ENCODE peak calls at places on chromosomes 2 and 18, in nine cellular contexts. D is CD4-positive, alpha-beta T cell; Q is psoas muscle; T is breast epithelium; Z is ovary; A is fibroblast of lung; C is K562; X is hepatocyte; E is PC-9. K is an unnamed sample.
A peak's percentile ranks its signal among the peaks of the same experiment; 100 is the strongest.

GRCh38 chr2:98796775-98797544 is 66.0 kb upstream of the MGAT4A start:
- DNase-seq in D (no peak), Q (no peak), T (no peak), Z (no peak), A (no peak), C (no peak), X (no peak), E (no peak), K (no peak)

GRCh38 chr2:119981896-119982295 is 31.0 kb upstream of the EPB41L5 start:
- DNase-seq in D (no peak), Q (no peak), T (no peak), Z (no peak), A (no peak), C (no peak), X (no peak), E (no peak), K (no peak)

GRCh38 chr18:76256897-76257500 is 238.0 kb downstream of the ZNF516 start:
- DNase-seq in D (no peak), Q (no peak), T (no peak), Z (peak; percentile 59), A (peak; percentile 81), C (no peak), X (peak; percentile 72), E (no peak), K (peak; percentile 30)

GRCh38 chr2:239805043-239805329 is 220.2 kb downstream of the NDUFA10 start:
- DNase-seq in D (no peak), Q (no peak), T (no peak), Z (peak; percentile 3), A (no peak), C (no peak), X (no peak), E (no peak), K (no peak)

GRCh38 chr2:120986898-120987650 is 251.4 kb downstream of the GLI2 start:
- DNase-seq in D (no peak), Q (no peak), T (no peak), Z (no peak), A (no peak), C (no peak), X (no peak), E (no peak), K (no peak)

GRCh38 chr2:147390475-147390874 is 454.4 kb upstream of the ACVR2A start:
- DNase-seq in D (no peak), Q (no peak), T (no peak), Z (no peak), A (no peak), C (no peak), X (no peak), E (no peak), K (no peak)

GRCh38 chr2:18476484-18476883 is 84.0 kb downstream of the RDH14 start:
- DNase-seq in D (no peak), Q (no peak), T (no peak), Z (no peak), A (no peak), C (no peak), X (no peak), E (no peak), K (no peak)

GRCh38 chr18:10095356-10095755 is 181.5 kb downstream of the VAPA start:
- DNase-seq in D (no peak), Q (no peak), T (no peak), Z (no peak), A (no peak), C (no peak), X (no peak), E (no peak), K (no peak)

GRCh38 chr18:50654658-50655550 is 95.0 kb downstream of the MAPK4 start:
- DNase-seq in D (no peak), Q (no peak), T (no peak), Z (peak; percentile 31), A (no peak), C (no peak), X (peak; percentile 33), E (no peak), K (no peak)

GRCh38 chr18:22112215-22112614 is 57.2 kb upstream of the GATA6 start:
- DNase-seq in D (no peak), Q (no peak), T (no peak), Z (no peak), A (no peak), C (no peak), X (no peak), E (no peak), K (no peak)

GRCh38 chr2:150234787-150235512 is 252.5 kb downstream of the RND3 start:
- DNase-seq in D (no peak), Q (no peak), T (no peak), Z (no peak), A (peak; percentile 96), C (no peak), X (no peak), E (no peak), K (peak; percentile 84)

GRCh38 chr2:63378589-63378988 is 209.7 kb downstream of the WDPCP start:
- DNase-seq in D (no peak), Q (no peak), T (no peak), Z (no peak), A (no peak), C (no peak), X (no peak), E (peak; percentile 53), K (no peak)

GRCh38 chr2:239142806-239143205 is 258.0 kb downstream of the HDAC4 start:
- DNase-seq in D (no peak), Q (no peak), T (no peak), Z (no peak), A (no peak), C (no peak), X (no peak), E (no peak), K (no peak)

GRCh38 chr18:78659748-78660147 is 319.9 kb upstream of the SALL3 start:
- DNase-seq in D (no peak), Q (no peak), T (no peak), Z (no peak), A (no peak), C (peak; percentile 15), X (peak; percentile 50), E (no peak), K (no peak)

GRCh38 chr18:78660311-78660710 is 319.3 kb upstream of the SALL3 start:
- DNase-seq in D (no peak), Q (no peak), T (no peak), Z (no peak), A (no peak), C (no peak), X (no peak), E (no peak), K (no peak)

GRCh38 chr18:78661316-78661715 is 318.3 kb upstream of the SALL3 start:
- DNase-seq in D (no peak), Q (no peak), T (no peak), Z (no peak), A (no peak), C (no peak), X (no peak), E (no peak), K (no peak)

GRCh38 chr18:78658531-78658930 is 321.1 kb upstream of the SALL3 start:
- DNase-seq in D (no peak), Q (no peak), T (no peak), Z (no peak), A (no peak), C (no peak), X (no peak), E (no peak), K (no peak)

GRCh38 chr18:78659057-78659456 is 320.6 kb upstream of the SALL3 start:
- DNase-seq in D (no peak), Q (no peak), T (no peak), Z (no peak), A (no peak), C (no peak), X (no peak), E (no peak), K (no peak)
- H3K9me3 ChIP-seq in D (no peaks in the 10 kb centered on the region), Q (no peaks in the 10 kb centered on the region), T (no peaks in the 10 kb centered on the region), Z (no peaks in the 10 kb centered on the region), A (no peaks in the 10 kb centered on the region), C (no peaks in the 10 kb centered on the region), X (no peaks in the 10 kb centered on the region), E (no peaks in the 10 kb centered on the region), K (peaks cover 84% of the 10 kb centered on the region)

GRCh38 chr2:168394262-168394661 is 61.8 kb upstream of the CERS6 start:
- DNase-seq in D (no peak), Q (no peak), T (no peak), Z (no peak), A (no peak), C (no peak), X (no peak), E (no peak), K (no peak)

GRCh38 chr2:168397629-168398028 is 58.4 kb upstream of the CERS6 start:
- DNase-seq in D (no peak), Q (no peak), T (no peak), Z (no peak), A (no peak), C (no peak), X (no peak), E (no peak), K (no peak)

GRCh38 chr2:168392797-168393196 is 63.3 kb upstream of the CERS6 start:
- DNase-seq in D (no peak), Q (no peak), T (no peak), Z (no peak), A (no peak), C (no peak), X (no peak), E (no peak), K (no peak)

GRCh38 chr2:168392031-168392430 is 64.0 kb upstream of the CERS6 start:
- DNase-seq in D (no peak), Q (no peak), T (no peak), Z (no peak), A (peak; percentile 18), C (no peak), X (no peak), E (no peak), K (no peak)

GRCh38 chr2:168396131-168396530 is 59.9 kb upstream of the CERS6 start:
- DNase-seq in D (no peak), Q (no peak), T (no peak), Z (no peak), A (no peak), C (no peak), X (no peak), E (no peak), K (no peak)
- H3K27ac ChIP-seq in D (no peak overlapping the region), Q (no peak overlapping the region), T (no peak overlapping the region), Z (no peak overlapping the region), A (no peak overlapping the region), C (no peak overlapping the region), X (no peak overlapping the region), E (no peak overlapping the region), K (no peak overlapping the region)

GRCh38 chr2:9858730-9859068 is 15.4 kb downstream of the TAF1B start:
- DNase-seq in D (no peak), Q (no peak), T (no peak), Z (no peak), A (no peak), C (no peak), X (no peak), E (no peak), K (no peak)
- H3K9me3 ChIP-seq in D (no peaks in the 10 kb centered on the region), Q (no peaks in the 10 kb centered on the region), T (peaks cover 7% of the 10 kb centered on the region), Z (peaks cover 10% of the 10 kb centered on the region), A (no peaks in the 10 kb centered on the region), C (peaks cover 15% of the 10 kb centered on the region), X (no peaks in the 10 kb centered on the region), E (peaks cover 39% of the 10 kb centered on the region), K (peaks cover 28% of the 10 kb centered on the region)

GRCh38 chr2:175930504-175930903 is 71.6 kb downstream of the LNPK start:
- DNase-seq in D (no peak), Q (no peak), T (no peak), Z (no peak), A (peak; percentile 5), C (no peak), X (no peak), E (peak; percentile 79), K (no peak)
- H3K27ac ChIP-seq in D (no peak overlapping the region), Q (peak overlapping the region; percentile 85), T (no peak overlapping the region), Z (no peak overlapping the region), A (no peak overlapping the region), C (no peak overlapping the region), X (peak overlapping the region; percentile 67), E (peak overlapping the region; percentile 4), K (no peak overlapping the region)